ENCODE peak calls at places on chromosomes 3 and 15, in five cellular contexts. One of them, this sample, is unnamed.

GRCh38 chr3:85842081-85842480 is 883.3 kb downstream of the CADM2 start:
- DNase-seq in GM12878: no peak
- DNase-seq in A549: no peak
- DNase-seq in GM23338: no peak
- DNase-seq in HepG2: no peak
- DNase-seq in this sample: no peak

GRCh38 chr3:143814358-143814968 is 33.8 kb downstream of the SLC9A9 start:
- DNase-seq in GM12878: no peak
- DNase-seq in A549: no peak
- DNase-seq in GM23338: no peak
- DNase-seq in HepG2: no peak
- DNase-seq in this sample: no peak

GRCh38 chr3:113156816-113157333 is 54.5 kb upstream of the BOC start:
- DNase-seq in GM12878: no peak
- DNase-seq in A549: no peak
- DNase-seq in GM23338: no peak
- DNase-seq in HepG2: no peak
- DNase-seq in this sample: no peak

GRCh38 chr3:177833392-177833791 is 636.1 kb upstream of the TBL1XR1 start:
- DNase-seq in GM12878: no peak
- DNase-seq in A549: no peak
- DNase-seq in GM23338: no peak
- DNase-seq in HepG2: no peak
- DNase-seq in this sample: no peak

GRCh38 chr3:15974647-15975046 is 176.9 kb upstream of the ANKRD28 start:
- DNase-seq in GM12878: no peak
- DNase-seq in A549: peak
- DNase-seq in GM23338: peak
- DNase-seq in HepG2: no peak
- DNase-seq in this sample: peak

GRCh38 chr3:126895178-126896066 is 87.5 kb upstream of the PLXNA1 start:
- DNase-seq in GM12878: no peak
- DNase-seq in A549: peak
- DNase-seq in GM23338: no peak
- DNase-seq in HepG2: no peak
- DNase-seq in this sample: no peak

GRCh38 chr15:52143862-52144261 is 31.3 kb upstream of the BCL2L10 start:
- DNase-seq in GM12878: no peak
- DNase-seq in A549: peak
- DNase-seq in GM23338: peak
- DNase-seq in HepG2: peak
- DNase-seq in this sample: peak

GRCh38 chr15:37819191-37819590 is 115.2 kb upstream of the TMCO5A start:
- DNase-seq in GM12878: no peak
- DNase-seq in A549: no peak
- DNase-seq in GM23338: no peak
- DNase-seq in HepG2: no peak
- DNase-seq in this sample: no peak

GRCh38 chr3:169285057-169285990 is 378.2 kb downstream of the MECOM start:
- DNase-seq in GM12878: no peak
- DNase-seq in A549: no peak
- DNase-seq in GM23338: no peak
- DNase-seq in HepG2: no peak
- DNase-seq in this sample: no peak

GRCh38 chr3:141303481-141304223 is 64.7 kb upstream of the ZBTB38 start:
- DNase-seq in GM12878: peak
- DNase-seq in A549: peak
- DNase-seq in GM23338: peak
- DNase-seq in HepG2: peak
- DNase-seq in this sample: peak

DNA sequence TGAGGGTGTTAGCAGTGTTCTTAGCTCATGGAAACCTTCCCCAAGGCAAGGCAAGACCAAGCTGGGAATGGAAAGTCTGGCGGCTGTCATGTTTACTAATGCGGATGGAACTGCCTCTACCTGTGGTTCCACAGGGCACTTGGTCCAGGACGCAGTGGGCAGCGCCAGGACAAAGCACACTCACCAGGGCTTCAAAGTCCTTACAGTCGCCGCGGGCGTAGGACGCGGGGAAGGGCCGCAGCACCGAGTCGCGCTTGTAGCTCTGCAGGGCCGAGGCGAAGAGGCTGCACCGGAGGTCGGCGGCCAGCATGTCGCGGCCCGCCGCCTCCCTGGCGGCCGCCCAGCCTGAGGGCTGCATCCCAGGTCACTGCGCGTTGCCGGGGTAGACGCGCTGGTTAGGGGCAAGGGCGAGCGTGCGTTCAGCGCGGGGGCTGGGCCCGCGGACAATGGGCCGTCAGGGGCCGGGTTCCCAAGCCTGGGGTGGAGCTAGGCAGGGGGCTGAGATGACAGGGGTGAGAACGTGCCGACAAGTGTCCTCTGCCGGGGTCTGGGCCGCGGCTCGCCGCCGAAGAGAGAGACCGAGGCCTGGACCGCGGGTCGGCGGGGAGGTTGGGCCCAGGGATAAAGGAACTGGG is 497 bp downstream of the PARP16 start:
- DNase-seq in GM12878: no peak
- DNase-seq in A549: peak
- DNase-seq in GM23338: peak
- DNase-seq in HepG2: peak
- DNase-seq in this sample: no peak
- TF ChIP-seq JUNB in GM12878: no peak
- TF ChIP-seq JUNB in A549: no peak
- TF ChIP-seq JUNB in GM23338: no peak
- TF ChIP-seq JUNB in HepG2: no peak
- TF ChIP-seq JUNB in this sample: no peak

GRCh38 chr15:38904298-38904697 is 339.7 kb upstream of the RASGRP1 start:
- DNase-seq in GM12878: no peak
- DNase-seq in A549: no peak
- DNase-seq in GM23338: peak
- DNase-seq in HepG2: no peak
- DNase-seq in this sample: no peak
- TF ChIP-seq JUNB in GM12878: no peak
- TF ChIP-seq JUNB in A549: no peak
- TF ChIP-seq JUNB in GM23338: no peak
- TF ChIP-seq JUNB in HepG2: no peak
- TF ChIP-seq JUNB in this sample: no peak

GRCh38 chr15:57481038-57481705 is 104.9 kb downstream of the CGNL1 start:
- DNase-seq in GM12878: no peak
- DNase-seq in A549: no peak
- DNase-seq in GM23338: no peak
- DNase-seq in HepG2: no peak
- DNase-seq in this sample: no peak

GRCh38 chr15:57489122-57489521 is 102.6 kb upstream of the MYZAP start:
- DNase-seq in GM12878: no peak
- DNase-seq in A549: no peak
- DNase-seq in GM23338: no peak
- DNase-seq in HepG2: no peak
- DNase-seq in this sample: no peak

GRCh38 chr15:57486807-57487206 is 104.9 kb upstream of the MYZAP start:
- DNase-seq in GM12878: no peak
- DNase-seq in A549: no peak
- DNase-seq in GM23338: no peak
- DNase-seq in HepG2: no peak
- DNase-seq in this sample: no peak

DNA sequence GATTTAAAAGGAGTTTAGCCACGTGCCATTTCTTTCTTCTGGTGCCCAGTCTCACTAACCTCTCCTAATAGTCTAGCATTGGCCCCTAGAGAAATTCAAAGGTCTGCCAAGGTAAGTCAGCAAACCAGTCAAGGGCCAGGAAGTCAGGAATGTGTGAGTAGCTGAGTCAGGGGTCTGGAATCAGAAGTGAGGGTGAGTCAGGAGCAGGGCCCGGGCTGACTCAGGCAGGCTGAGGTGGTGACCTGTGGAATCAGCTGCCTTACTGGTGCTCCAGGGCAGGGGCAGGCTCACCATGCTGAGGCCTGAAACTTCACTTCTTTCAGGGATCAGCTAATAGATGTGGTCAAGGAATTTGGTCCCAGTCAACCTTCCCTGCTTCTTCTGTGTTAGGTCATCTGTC is 105.8 kb upstream of the MYZAP start:
- DNase-seq in GM12878: no peak
- DNase-seq in A549: peak
- DNase-seq in GM23338: peak
- DNase-seq in HepG2: peak
- DNase-seq in this sample: no peak
- TF ChIP-seq JUNB in GM12878: no peak
- TF ChIP-seq JUNB in A549: peak
- TF ChIP-seq JUNB in GM23338: no peak
- TF ChIP-seq JUNB in HepG2: peak
- TF ChIP-seq JUNB in this sample: no peak

DNA sequence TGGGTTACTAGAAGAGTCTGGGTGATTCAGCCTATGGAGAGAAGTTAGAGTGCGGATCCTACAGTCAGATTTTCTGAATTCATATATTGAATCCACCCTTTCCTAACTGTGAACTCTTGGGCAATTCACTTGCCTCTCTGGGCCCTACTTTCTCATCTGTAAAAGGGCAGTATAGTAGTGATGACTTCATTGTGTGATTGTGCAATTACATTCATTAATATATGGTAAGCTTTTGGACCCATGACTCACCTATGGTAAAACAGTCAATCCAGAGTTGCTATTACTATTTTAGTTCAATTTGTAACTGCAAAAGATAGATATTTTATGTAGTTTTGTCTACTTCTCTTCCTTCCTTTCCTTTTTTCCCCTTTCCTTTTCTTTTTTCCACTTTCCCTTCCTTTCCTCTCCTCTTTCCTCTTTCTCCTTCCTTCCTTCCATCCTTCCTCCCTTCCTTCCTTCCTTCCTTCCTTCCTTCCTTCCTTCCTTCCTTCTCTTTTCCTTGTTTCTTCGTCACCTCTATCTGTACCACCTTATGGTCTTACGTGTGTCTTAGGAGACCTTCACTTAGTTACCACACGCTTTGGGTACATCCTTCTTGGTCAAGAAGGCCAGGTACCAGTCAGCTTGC is 37.0 kb downstream of the GMNC start:
- DNase-seq in GM12878: no peak
- DNase-seq in A549: no peak
- DNase-seq in GM23338: no peak
- DNase-seq in HepG2: no peak
- DNase-seq in this sample: no peak
- TF ChIP-seq JUNB in GM12878: no peak
- TF ChIP-seq JUNB in A549: no peak
- TF ChIP-seq JUNB in GM23338: no peak
- TF ChIP-seq JUNB in HepG2: no peak
- TF ChIP-seq JUNB in this sample: no peak

DNA sequence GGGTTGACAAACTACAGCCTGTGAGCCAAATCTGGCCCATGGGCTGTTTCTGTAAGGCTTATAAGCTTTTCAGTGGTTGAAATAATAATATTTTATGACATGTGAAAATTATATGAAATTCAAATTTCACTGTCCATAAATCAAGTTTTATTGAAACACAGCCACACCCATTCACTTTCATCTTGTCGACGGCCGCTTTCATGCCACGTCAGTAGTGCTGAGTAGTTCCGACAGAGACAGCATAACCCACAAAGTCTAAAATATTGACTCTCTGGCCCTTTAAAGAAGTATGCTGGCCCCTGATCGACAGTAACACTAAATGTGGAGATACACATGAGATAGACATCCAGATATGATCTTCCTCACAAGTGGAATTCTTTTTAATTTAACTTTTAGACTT is 102.8 kb downstream of the PDZRN3 start:
- DNase-seq in GM12878: no peak
- DNase-seq in A549: no peak
- DNase-seq in GM23338: no peak
- DNase-seq in HepG2: no peak
- DNase-seq in this sample: no peak
- TF ChIP-seq JUNB in GM12878: no peak
- TF ChIP-seq JUNB in A549: no peak
- TF ChIP-seq JUNB in GM23338: no peak
- TF ChIP-seq JUNB in HepG2: no peak
- TF ChIP-seq JUNB in this sample: no peak

GRCh38 chr3:72015463-72015862 is 230.5 kb upstream of the PROK2 start:
- DNase-seq in GM12878: peak
- DNase-seq in A549: no peak
- DNase-seq in GM23338: no peak
- DNase-seq in HepG2: no peak
- DNase-seq in this sample: peak

GRCh38 chr3:72021531-72021930 is 236.6 kb upstream of the PROK2 start:
- DNase-seq in GM12878: no peak
- DNase-seq in A549: no peak
- DNase-seq in GM23338: no peak
- DNase-seq in HepG2: no peak
- DNase-seq in this sample: no peak

GRCh38 chr3:72022027-72022426 is 237.1 kb upstream of the PROK2 start:
- DNase-seq in GM12878: no peak
- DNase-seq in A549: no peak
- DNase-seq in GM23338: no peak
- DNase-seq in HepG2: no peak
- DNase-seq in this sample: no peak

GRCh38 chr3:72017935-72018334 is 233.0 kb upstream of the PROK2 start:
- DNase-seq in GM12878: no peak
- DNase-seq in A549: no peak
- DNase-seq in GM23338: no peak
- DNase-seq in HepG2: no peak
- DNase-seq in this sample: peak

DNA sequence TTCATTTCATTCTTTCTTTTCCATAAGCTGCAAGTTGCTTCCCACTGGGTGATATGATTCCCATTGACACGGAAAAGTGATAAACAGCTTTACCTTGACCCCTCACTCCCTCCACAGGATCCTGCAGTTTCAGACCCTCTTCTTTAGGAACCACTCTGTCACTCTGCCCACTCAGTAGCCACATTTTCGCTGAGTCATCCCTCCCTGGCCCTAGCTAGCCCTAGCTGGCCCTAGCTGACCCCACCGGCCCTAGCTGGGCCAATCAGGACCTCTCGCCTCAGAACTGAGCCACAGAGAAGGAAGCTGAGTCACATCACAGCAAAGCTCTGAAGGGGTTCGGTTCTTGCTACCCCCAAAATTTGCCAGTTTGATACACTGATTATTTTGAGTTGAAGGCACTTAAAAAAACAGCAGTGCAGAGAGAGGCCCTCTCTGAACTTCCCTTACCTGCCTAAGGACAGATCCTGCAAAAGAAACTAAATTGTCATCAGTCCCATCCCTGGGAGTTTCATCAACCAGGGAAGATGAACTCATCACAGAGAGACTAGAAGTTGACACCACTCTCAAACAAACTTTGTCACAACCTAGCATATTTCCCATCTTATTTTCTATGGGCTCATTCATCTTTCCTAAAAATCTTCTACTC is 233.5 kb upstream of the PROK2 start:
- DNase-seq in GM12878: no peak
- DNase-seq in A549: no peak
- DNase-seq in GM23338: no peak
- DNase-seq in HepG2: no peak
- DNase-seq in this sample: peak
- TF ChIP-seq JUNB in GM12878: no peak
- TF ChIP-seq JUNB in A549: no peak
- TF ChIP-seq JUNB in GM23338: no peak
- TF ChIP-seq JUNB in HepG2: no peak
- TF ChIP-seq JUNB in this sample: no peak